ENCODE peak calls at places on chromosomes 11 and 22, in four cellular contexts. One of them, this sample, is unnamed. For H3K4me1, the result is how much of the 10 kb centered on the place peaks cover.

GRCh38 chr11:113644605-113645004 is 61.5 kb downstream of the TMPRSS5 start:
- DNase-seq in tibial artery: no peak
- DNase-seq in hepatocyte: no peak
- DNase-seq in ovary: no peak
- DNase-seq in this sample: no peak

GRCh38 chr22:17079572-17079971 is 5.2 kb upstream of the IL17RA start:
- DNase-seq in tibial artery: no peak
- DNase-seq in hepatocyte: no peak
- DNase-seq in ovary: no peak
- DNase-seq in this sample: no peak

GRCh38 chr11:50030193-50030592 is 2.5 kb upstream of the OR4C45 start:
- DNase-seq in tibial artery: no peak
- DNase-seq in hepatocyte: no peak
- DNase-seq in ovary: no peak
- DNase-seq in this sample: no peak

GRCh38 chr11:125062931-125063428 is at the start of gene SLC37A2:
- DNase-seq in tibial artery: peak
- DNase-seq in hepatocyte: peak
- DNase-seq in ovary: peak
- DNase-seq in this sample: peak

GRCh38 chr11:47863189-47863892 is 15.2 kb upstream of the NUP160 start:
- DNase-seq in tibial artery: no peak
- DNase-seq in hepatocyte: peak
- DNase-seq in ovary: no peak
- DNase-seq in this sample: no peak

GRCh38 chr11:27406498-27407354 is 43.7 kb upstream of the CCDC34 start:
- DNase-seq in tibial artery: no peak
- DNase-seq in hepatocyte: no peak
- DNase-seq in ovary: no peak
- DNase-seq in this sample: no peak

GRCh38 chr11:116232364-116232801 is 540.4 kb downstream of the BUD13 start:
- DNase-seq in tibial artery: no peak
- DNase-seq in hepatocyte: peak
- DNase-seq in ovary: no peak
- DNase-seq in this sample: no peak

GRCh38 chr11:73201888-73202810 is 15.9 kb upstream of the P2RY2 start:
- DNase-seq in tibial artery: peak
- DNase-seq in hepatocyte: no peak
- DNase-seq in ovary: no peak
- DNase-seq in this sample: no peak

GRCh38 chr22:41683052-41683451 is 5.6 kb downstream of the SNU13 start:
- DNase-seq in tibial artery: peak
- DNase-seq in hepatocyte: no peak
- DNase-seq in ovary: no peak
- DNase-seq in this sample: peak

GRCh38 chr11:74989269-74989655 is 529 bp downstream of the NEU3 start:
- DNase-seq in tibial artery: no peak
- DNase-seq in hepatocyte: peak
- DNase-seq in ovary: no peak
- DNase-seq in this sample: no peak

GRCh38 chr11:64090811-64091516 is 55.2 kb downstream of the FLRT1 start:
- DNase-seq in tibial artery: no peak
- DNase-seq in hepatocyte: no peak
- DNase-seq in ovary: no peak
- DNase-seq in this sample: no peak

GRCh38 chr22:41911292-41911611 is 3.6 kb downstream of the SHISA8 start:
- DNase-seq in tibial artery: no peak
- DNase-seq in hepatocyte: no peak
- DNase-seq in ovary: no peak
- DNase-seq in this sample: no peak

GRCh38 chr22:22884010-22884887 is 3.4 kb upstream of the IGLL5 start:
- DNase-seq in tibial artery: peak
- DNase-seq in hepatocyte: peak
- DNase-seq in ovary: no peak
- DNase-seq in this sample: peak

GRCh38 chr22:38865201-38866023 is 6.6 kb downstream of the CBX6 start:
- DNase-seq in tibial artery: peak
- DNase-seq in hepatocyte: peak
- DNase-seq in ovary: no peak
- DNase-seq in this sample: peak

GRCh38 chr11:76124905-76125566 is 81.3 kb downstream of the WNT11 start:
- DNase-seq in tibial artery: no peak
- DNase-seq in hepatocyte: no peak
- DNase-seq in ovary: no peak
- DNase-seq in this sample: no peak

GRCh38 chr22:37400719-37401118 is 26.6 kb downstream of the ELFN2 start:
- DNase-seq in tibial artery: no peak
- DNase-seq in hepatocyte: no peak
- DNase-seq in ovary: no peak
- DNase-seq in this sample: no peak

GRCh38 chr11:33869511-33870422 is 22.1 kb downstream of the LMO2 start:
- DNase-seq in tibial artery: peak
- DNase-seq in hepatocyte: peak
- DNase-seq in ovary: peak
- DNase-seq in this sample: peak

GRCh38 chr22:17918840-17919239 is 105.5 kb downstream of the MICAL3 start:
- DNase-seq in tibial artery: no peak
- DNase-seq in hepatocyte: no peak
- DNase-seq in ovary: no peak
- DNase-seq in this sample: no peak

GRCh38 chr11:108825381-108825780 is 160.5 kb downstream of the DDX10 start:
- DNase-seq in tibial artery: no peak
- DNase-seq in hepatocyte: no peak
- DNase-seq in ovary: no peak
- DNase-seq in this sample: no peak

GRCh38 chr22:23789638-23790037 is 2.9 kb downstream of the SMARCB1 start:
- DNase-seq in tibial artery: no peak
- DNase-seq in hepatocyte: no peak
- DNase-seq in ovary: no peak
- DNase-seq in this sample: no peak

GRCh38 chr11:72425053-72425980 is 9.0 kb downstream of the CLPB start:
- DNase-seq in tibial artery: no peak
- DNase-seq in hepatocyte: no peak
- DNase-seq in ovary: no peak
- DNase-seq in this sample: no peak

GRCh38 chr22:42000466-42000865 is 1.9 kb downstream of the WBP2NL start:
- DNase-seq in tibial artery: no peak
- DNase-seq in hepatocyte: no peak
- DNase-seq in ovary: no peak
- DNase-seq in this sample: peak

GRCh38 chr11:69003301-69003865 is 9.7 kb downstream of the MRGPRF start:
- DNase-seq in tibial artery: peak
- DNase-seq in hepatocyte: no peak
- DNase-seq in ovary: peak
- DNase-seq in this sample: peak

GRCh38 chr11:28366549-28367341 is 258.6 kb downstream of the METTL15 start:
- DNase-seq in tibial artery: no peak
- DNase-seq in hepatocyte: peak
- DNase-seq in ovary: no peak
- DNase-seq in this sample: no peak

GRCh38 chr11:104883342-104883741 is 14.9 kb downstream of the CASP12 start:
- DNase-seq in tibial artery: no peak
- DNase-seq in hepatocyte: no peak
- DNase-seq in ovary: no peak
- DNase-seq in this sample: no peak

GRCh38 chr11:12106501-12106900 is 3.9 kb upstream of the MICAL2 start:
- DNase-seq in tibial artery: no peak
- DNase-seq in hepatocyte: no peak
- DNase-seq in ovary: no peak
- DNase-seq in this sample: no peak

GRCh38 chr11:117985953-117986887 is at the start of gene IL10RA:
- DNase-seq in tibial artery: peak
- DNase-seq in hepatocyte: peak
- DNase-seq in ovary: peak
- DNase-seq in this sample: peak

GRCh38 chr11:3989891-3990290 is 104.7 kb upstream of the RRM1 start:
- DNase-seq in tibial artery: no peak
- DNase-seq in hepatocyte: no peak
- DNase-seq in ovary: no peak
- DNase-seq in this sample: no peak

GRCh38 chr11:112881461-112881860 is 79.8 kb upstream of the NCAM1 start:
- DNase-seq in tibial artery: peak
- DNase-seq in hepatocyte: peak
- DNase-seq in ovary: peak
- DNase-seq in this sample: peak

GRCh38 chr11:124739479-124740276 is at the start of gene NRGN:
- DNase-seq in tibial artery: peak
- DNase-seq in hepatocyte: peak
- DNase-seq in ovary: peak
- DNase-seq in this sample: peak

GRCh38 chr11:126039485-126040271 is 23.0 kb downstream of the CDON start:
- DNase-seq in tibial artery: no peak
- DNase-seq in hepatocyte: no peak
- DNase-seq in ovary: no peak
- DNase-seq in this sample: no peak

GRCh38 chr11:72578541-72578940 is 95.7 kb downstream of the PDE2A start:
- DNase-seq in tibial artery: peak
- DNase-seq in hepatocyte: no peak
- DNase-seq in ovary: no peak
- DNase-seq in this sample: peak

GRCh38 chr11:110261195-110262140 is 34.9 kb downstream of the RDX start:
- DNase-seq in tibial artery: no peak
- DNase-seq in hepatocyte: no peak
- DNase-seq in ovary: no peak
- DNase-seq in this sample: no peak

GRCh38 chr11:73257342-73258103 is 14.6 kb upstream of the P2RY6 start:
- DNase-seq in tibial artery: peak
- DNase-seq in hepatocyte: no peak
- DNase-seq in ovary: peak
- DNase-seq in this sample: peak

GRCh38 chr22:18966748-18967147 is 30.7 kb upstream of the PRODH start:
- DNase-seq in tibial artery: peak
- DNase-seq in hepatocyte: no peak
- DNase-seq in ovary: no peak
- DNase-seq in this sample: peak

GRCh38 chr22:43506487-43506886 is 94.7 kb downstream of the MPPED1 start:
- DNase-seq in tibial artery: no peak
- DNase-seq in hepatocyte: no peak
- DNase-seq in ovary: no peak
- DNase-seq in this sample: peak

GRCh38 chr22:36365020-36365411 is 22.8 kb downstream of the MYH9 start:
- DNase-seq in tibial artery: peak
- DNase-seq in hepatocyte: peak
- DNase-seq in ovary: no peak
- DNase-seq in this sample: peak
- H3K4me1 ChIP-seq in tibial artery: under half
- H3K4me1 ChIP-seq in hepatocyte: half or more
- H3K4me1 ChIP-seq in ovary: half or more
- H3K4me1 ChIP-seq in this sample: under half

DNA sequence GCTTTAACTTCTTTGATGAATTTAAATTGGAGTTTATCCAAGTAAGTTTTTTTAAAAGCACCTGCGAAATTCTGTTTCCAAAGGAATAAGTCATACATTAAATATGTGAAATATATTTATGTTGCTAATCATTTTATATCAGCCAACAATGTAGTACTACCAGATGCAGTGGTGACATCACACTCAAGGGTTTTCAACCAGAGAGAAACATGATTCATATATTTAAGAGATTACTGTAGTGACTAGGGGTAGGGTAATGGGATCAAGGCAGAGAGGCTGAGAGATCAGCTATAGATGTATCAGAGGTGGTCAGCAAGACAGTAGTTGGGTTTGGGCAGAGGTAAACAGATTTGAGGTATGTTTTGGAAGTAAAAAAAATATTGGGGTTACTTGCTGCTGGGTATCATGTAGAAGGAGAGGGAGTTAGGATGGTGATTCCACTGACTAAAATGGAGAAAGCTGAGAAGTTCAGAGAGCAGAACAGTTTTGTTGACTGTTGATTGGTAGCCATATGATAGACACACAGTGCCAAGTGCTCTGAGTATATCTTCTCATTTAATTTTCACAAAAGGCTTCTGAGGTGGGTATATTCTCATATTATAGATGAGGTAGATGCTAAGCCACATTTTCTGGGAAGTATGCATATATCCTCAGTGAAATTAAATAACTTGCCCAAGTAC is 39.4 kb downstream of the CEP57 start:
- DNase-seq in tibial artery: no peak
- DNase-seq in hepatocyte: no peak
- DNase-seq in ovary: no peak
- DNase-seq in this sample: no peak
- H3K4me1 ChIP-seq in tibial artery: under half
- H3K4me1 ChIP-seq in hepatocyte: under half
- H3K4me1 ChIP-seq in ovary: under half
- H3K4me1 ChIP-seq in this sample: under half

GRCh38 chr11:103878646-103879045 is 157.8 kb upstream of the DDI1 start:
- DNase-seq in tibial artery: no peak
- DNase-seq in hepatocyte: no peak
- DNase-seq in ovary: no peak
- DNase-seq in this sample: no peak

GRCh38 chr11:103881518-103882070 is 154.8 kb upstream of the DDI1 start:
- DNase-seq in tibial artery: no peak
- DNase-seq in hepatocyte: no peak
- DNase-seq in ovary: no peak
- DNase-seq in this sample: no peak

GRCh38 chr11:103875855-103876510 is 160.5 kb upstream of the DDI1 start:
- DNase-seq in tibial artery: no peak
- DNase-seq in hepatocyte: no peak
- DNase-seq in ovary: no peak
- DNase-seq in this sample: no peak

GRCh38 chr11:103880968-103881367 is 155.5 kb upstream of the DDI1 start:
- DNase-seq in tibial artery: no peak
- DNase-seq in hepatocyte: no peak
- DNase-seq in ovary: no peak
- DNase-seq in this sample: no peak

DNA sequence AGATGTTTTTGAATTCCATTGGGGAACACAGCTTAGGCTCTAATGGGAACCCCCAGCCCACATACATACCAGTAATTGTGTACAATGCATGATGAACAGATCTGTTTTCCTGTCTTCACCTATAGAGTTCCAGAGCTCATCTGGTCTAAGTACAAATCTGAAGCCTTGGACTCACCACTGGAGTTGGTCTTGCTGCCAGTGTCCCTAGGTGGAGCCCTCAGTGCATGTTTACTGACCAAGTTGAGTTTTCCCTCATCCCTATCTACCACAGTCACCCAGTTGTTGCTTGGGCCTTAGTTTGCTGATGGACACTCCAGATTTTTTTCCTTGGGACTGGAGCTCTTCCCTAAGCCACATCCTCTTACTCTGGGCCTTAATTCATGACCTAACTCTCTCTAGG is 159.2 kb upstream of the DDI1 start:
- DNase-seq in tibial artery: no peak
- DNase-seq in hepatocyte: peak
- DNase-seq in ovary: no peak
- DNase-seq in this sample: no peak
- H3K4me1 ChIP-seq in tibial artery: under half
- H3K4me1 ChIP-seq in hepatocyte: under half
- H3K4me1 ChIP-seq in ovary: under half
- H3K4me1 ChIP-seq in this sample: under half

DNA sequence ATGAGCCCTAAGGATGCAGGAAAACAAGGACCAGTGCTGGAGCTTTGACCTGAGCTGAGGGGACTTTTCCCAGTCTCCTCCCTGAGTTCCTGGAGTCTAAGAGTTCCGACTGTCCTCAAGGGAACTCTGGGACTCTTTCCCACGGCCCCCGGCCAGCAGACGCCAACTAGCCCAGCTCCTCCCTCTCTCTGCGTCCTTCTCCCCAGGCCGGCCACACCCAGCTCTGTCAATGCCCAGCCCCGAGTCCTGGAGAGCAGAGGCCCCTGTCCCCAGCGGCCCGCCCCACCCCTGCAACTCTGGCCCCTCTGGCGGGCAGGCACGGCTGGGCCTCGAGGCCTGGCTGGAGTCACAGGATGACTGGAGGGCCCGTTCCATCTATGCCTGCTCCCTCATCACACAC is 29.8 kb downstream of the NECTIN1 start:
- DNase-seq in tibial artery: peak
- DNase-seq in hepatocyte: peak
- DNase-seq in ovary: no peak
- DNase-seq in this sample: peak
- H3K4me1 ChIP-seq in tibial artery: under half
- H3K4me1 ChIP-seq in hepatocyte: under half
- H3K4me1 ChIP-seq in ovary: under half
- H3K4me1 ChIP-seq in this sample: under half